ENCODE peak calls at places on chromosomes 2 and 18, in ten cellular contexts. Q is SK-N-SH, K is Panc1, Z is sigmoid colon, B is transverse colon, G is breast epithelium, V is HCT116, R is HepG2, W is stomach, N is GM12878. Y is an unnamed sample.

GRCh38 chr2:9714630-9715214 is 83.9 kb upstream of the YWHAQ start:
- DNase-seq in Q (no peak), K (no peak), Z (peak; percentile 44), B (no peak), G (no peak), V (no peak), R (no peak), W (no peak), N (no peak), Y (peak; percentile 90)

GRCh38 chr2:16722677-16723076 is 57.0 kb upstream of the CYRIA start:
- DNase-seq in Q (no peak), K (no peak), Z (no peak), B (no peak), G (no peak), V (no peak), R (no peak), W (no peak), N (no peak), Y (no peak)

GRCh38 chr18:79422022-79422782 is 26.5 kb downstream of the NFATC1 start:
- DNase-seq in Q (no peak), K (no peak), Z (no peak), B (no peak), G (no peak), V (no peak), R (no peak), W (no peak), N (no peak), Y (peak; percentile 70)

GRCh38 chr2:232489516-232490220 is 2.0 kb upstream of the ECEL1 start:
- DNase-seq in Q (peak; percentile 27), K (no peak), Z (peak; percentile 59), B (no peak), G (no peak), V (no peak), R (no peak), W (no peak), N (no peak), Y (no peak)

GRCh38 chr2:120818441-120818920 is 82.8 kb downstream of the GLI2 start:
- DNase-seq in Q (no peak), K (no peak), Z (peak; percentile 90), B (peak; percentile 53), G (no peak), V (no peak), R (no peak), W (no peak), N (no peak), Y (no peak)

GRCh38 chr18:76973512-76974302 is 151.3 kb downstream of the ZNF236 start:
- DNase-seq in Q (no peak), K (no peak), Z (no peak), B (no peak), G (no peak), V (no peak), R (no peak), W (no peak), N (no peak), Y (no peak)

GRCh38 chr2:136141510-136142154 is 23.7 kb upstream of the CXCR4 start:
- DNase-seq in Q (peak; percentile 74), K (no peak), Z (no peak), B (no peak), G (no peak), V (no peak), R (no peak), W (no peak), N (no peak), Y (no peak)

GRCh38 chr2:126482582-126483464 is 173.1 kb upstream of the GYPC start:
- DNase-seq in Q (peak; percentile 27), K (no peak), Z (no peak), B (no peak), G (no peak), V (no peak), R (peak; percentile 43), W (no peak), N (no peak), Y (peak; percentile 37)

GRCh38 chr2:212013656-212014055 is 524.9 kb downstream of the ERBB4 start:
- DNase-seq in Q (no peak), K (no peak), Z (no peak), B (no peak), G (no peak), V (no peak), R (no peak), W (no peak), N (no peak), Y (no peak)

GRCh38 chr2:138490673-138491494 is 10.7 kb upstream of the SPOPL start:
- DNase-seq in Q (no peak), K (no peak), Z (no peak), B (no peak), G (no peak), V (no peak), R (peak; percentile 90), W (no peak), N (no peak), Y (no peak)

GRCh38 chr2:172097557-172098131 is 5.1 kb downstream of the DLX2 start:
- DNase-seq in Q (peak; percentile 53), K (no peak), Z (no peak), B (no peak), G (no peak), V (no peak), R (no peak), W (no peak), N (no peak), Y (no peak)

GRCh38 chr2:172095146-172095904 is 7.4 kb downstream of the DLX2 start:
- DNase-seq in Q (peak; percentile 74), K (no peak), Z (peak; percentile 77), B (peak; percentile 59), G (no peak), V (no peak), R (no peak), W (peak; percentile 54), N (no peak), Y (no peak)

GRCh38 chr2:172096661-172097547 is 5.8 kb downstream of the DLX2 start:
- DNase-seq in Q (peak; percentile 65), K (no peak), Z (peak; percentile 62), B (no peak), G (no peak), V (no peak), R (no peak), W (no peak), N (no peak), Y (no peak)

GRCh38 chr2:172094319-172095145 is 8.2 kb downstream of the DLX2 start:
- DNase-seq in Q (peak; percentile 69), K (no peak), Z (no peak), B (no peak), G (no peak), V (no peak), R (no peak), W (no peak), N (no peak), Y (no peak)

GRCh38 chr2:172095905-172096660 is 6.6 kb downstream of the DLX2 start:
- DNase-seq in Q (peak; percentile 55), K (no peak), Z (no peak), B (no peak), G (no peak), V (no peak), R (no peak), W (no peak), N (no peak), Y (peak; percentile 73)
- H3K4me3 ChIP-seq in Q (peak overlapping the region; percentile 29), K (peak overlapping the region; percentile 67), Z (peak overlapping the region; percentile 14), B (no peak overlapping the region), G (peak overlapping the region; percentile 10), V (peak overlapping the region; percentile 73), R (peak overlapping the region; percentile 77), W (peak overlapping the region; percentile 57), N (peak overlapping the region; percentile 65), Y (no peak overlapping the region)

DNA sequence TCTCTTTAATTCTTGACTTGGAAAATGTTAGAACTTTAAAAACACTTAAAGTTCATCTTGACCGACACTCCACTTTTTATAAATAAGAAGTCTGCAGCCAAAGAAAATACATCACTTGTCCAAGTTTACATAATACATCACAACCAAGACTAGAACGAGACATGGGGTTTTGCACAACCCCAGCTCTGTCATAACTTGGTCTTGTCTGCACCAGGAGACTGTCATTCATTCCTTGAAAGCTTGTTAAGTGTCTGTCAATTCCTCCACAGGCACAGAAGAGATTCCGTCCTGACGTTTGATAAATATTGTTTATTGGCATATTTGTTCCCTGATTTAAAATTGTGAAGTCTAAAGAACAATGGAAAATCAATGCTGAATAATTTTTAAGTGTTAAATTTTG is 139.5 kb upstream of the SETBP1 start:
- DNase-seq in Q (no peak), K (no peak), Z (no peak), B (no peak), G (no peak), V (no peak), R (no peak), W (no peak), N (no peak), Y (no peak)
- TF ChIP-seq POLR2AphosphoS5 in Q (no peak), K (no peak), Z (no peak), B (no peak), G (no peak), V (no peak), R (no peak), W (no peak), N (no peak), Y (no peak)

GRCh38 chr2:236568922-236569592 is 568 bp upstream of the ACKR3 start:
- DNase-seq in Q (no peak), K (no peak), Z (no peak), B (no peak), G (no peak), V (no peak), R (no peak), W (no peak), N (no peak), Y (no peak)

GRCh38 chr2:236568068-236568921 is 1.3 kb upstream of the ACKR3 start:
- DNase-seq in Q (peak; percentile 38), K (no peak), Z (peak; percentile 80), B (peak; percentile 39), G (peak; percentile 55), V (no peak), R (no peak), W (peak; percentile 50), N (no peak), Y (peak; percentile 44)

GRCh38 chr2:236565879-236566402 is 3.7 kb upstream of the ACKR3 start:
- DNase-seq in Q (no peak), K (no peak), Z (peak; percentile 49), B (no peak), G (no peak), V (no peak), R (no peak), W (no peak), N (no peak), Y (no peak)

GRCh38 chr2:236565225-236565624 is 4.4 kb upstream of the ACKR3 start:
- DNase-seq in Q (no peak), K (no peak), Z (no peak), B (no peak), G (no peak), V (no peak), R (no peak), W (no peak), N (no peak), Y (no peak)

GRCh38 chr2:236566596-236566995 is 3.0 kb upstream of the ACKR3 start:
- DNase-seq in Q (no peak), K (no peak), Z (no peak), B (no peak), G (no peak), V (no peak), R (no peak), W (no peak), N (no peak), Y (no peak)
- H3K4me1 ChIP-seq in Q (no peaks in the 10 kb centered on the region), K (peaks cover 9% of the 10 kb centered on the region), Z (no peaks in the 10 kb centered on the region), B (peaks cover 5% of the 10 kb centered on the region), G (peaks cover 5% of the 10 kb centered on the region), V (peaks cover 2% of the 10 kb centered on the region), R (peaks cover 20% of the 10 kb centered on the region), W (peaks cover 33% of the 10 kb centered on the region), N (peaks cover 21% of the 10 kb centered on the region), Y (peaks cover 34% of the 10 kb centered on the region)

DNA sequence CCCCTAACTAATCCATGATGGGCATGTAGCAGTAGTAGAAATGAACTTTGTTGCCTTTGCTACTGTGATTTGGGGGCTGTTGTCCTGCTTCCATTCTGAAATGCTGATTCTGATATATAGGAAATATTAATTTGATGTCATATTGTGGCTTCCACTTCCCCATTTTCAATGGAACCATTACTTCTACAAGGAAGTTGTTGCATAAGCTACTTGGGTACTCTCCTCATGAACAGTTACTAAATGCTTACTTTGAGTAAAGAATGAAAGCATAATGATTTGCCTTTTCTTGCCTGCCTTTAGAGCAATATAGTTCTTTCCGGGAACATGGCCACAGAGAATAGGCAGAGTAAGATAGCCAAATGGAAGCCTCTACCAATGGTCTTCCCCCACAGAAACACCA is 192.9 kb upstream of the ZNF521 start:
- DNase-seq in Q (no peak), K (no peak), Z (no peak), B (no peak), G (no peak), V (no peak), R (no peak), W (no peak), N (no peak), Y (no peak)
- H3K4me3 ChIP-seq in Q (no peak overlapping the region), K (no peak overlapping the region), Z (no peak overlapping the region), B (no peak overlapping the region), G (no peak overlapping the region), V (no peak overlapping the region), R (no peak overlapping the region), W (no peak overlapping the region), N (no peak overlapping the region), Y (no peak overlapping the region)